ENCODE peak calls at places on chromosomes 6 and 20, in eight cellular contexts. N is H9, K is body of pancreas, X is NB4, C is A673, L is cardiac muscle cell, H is left ventricle myocardium inferior, A is GM06990. R is an unnamed sample.

GRCh38 chr20:42740191-42740870 is 449.4 kb downstream of the PTPRT start:
- DNase-seq in H (peak; percentile 35), C (no peak), A (no peak), L (no peak), K (no peak), N (no peak), X (no peak), R (no peak)

GRCh38 chr6:105539879-105540278 is 137.0 kb upstream of the PREP start:
- DNase-seq in A (no peak), C (no peak), N (no peak), H (no peak), L (peak; percentile 5), K (no peak), X (no peak), R (no peak)

GRCh38 chr20:11551491-11551890 is 366.2 kb upstream of the BTBD3 start:
- DNase-seq in L (no peak), C (no peak), A (no peak), N (no peak), K (no peak), X (no peak), H (no peak), R (no peak)

GRCh38 chr6:105402090-105402980 is 547 bp downstream of the PREP start:
- DNase-seq in C (peak; percentile 45), L (peak; percentile 54), X (peak; percentile 67), H (no peak), K (peak; percentile 12), N (peak; percentile 38), A (no peak), R (peak; percentile 9)

GRCh38 chr6:142013286-142013685 is 119.4 kb upstream of the GJE1 start:
- DNase-seq in C (peak; percentile 80), H (no peak), N (no peak), L (peak; percentile 83), A (no peak), K (no peak), X (no peak), R (no peak)

GRCh38 chr6:95232477-95232876 is 344.9 kb upstream of the MANEA start:
- DNase-seq in C (no peak), N (no peak), H (no peak), X (no peak), A (no peak), K (no peak), L (no peak), R (no peak)

GRCh38 chr6:162032620-162033019 is 694.9 kb downstream of the PRKN start:
- DNase-seq in N (no peak), X (peak; percentile 81), L (peak; percentile 69), A (no peak), C (no peak), K (no peak), H (no peak), R (no peak)

GRCh38 chr6:166862978-166863530 is 93.3 kb downstream of the RNASET2 start:
- DNase-seq in K (no peak), A (no peak), L (no peak), C (no peak), X (no peak), H (no peak), N (no peak), R (no peak)

GRCh38 chr6:37011656-37012378 is 6.4 kb downstream of the FGD2 start:
- DNase-seq in H (no peak), L (peak; percentile 76), N (no peak), X (peak; percentile 58), K (peak; percentile 20), A (no peak), C (no peak), R (no peak)

GRCh38 chr6:148593130-148593812 is 153.6 kb upstream of the UST start:
- DNase-seq in C (no peak), A (no peak), H (no peak), L (peak; percentile 62), N (no peak), K (peak; percentile 35), X (no peak), R (no peak)

GRCh38 chr6:47680724-47681123 is 17.7 kb upstream of the ADGRF4 start:
- DNase-seq in K (no peak), C (no peak), A (no peak), L (no peak), H (no peak), X (no peak), N (no peak), R (no peak)

GRCh38 chr20:63750807-63751470 is 11.4 kb downstream of the SLC2A4RG start:
- DNase-seq in C (no peak), L (no peak), X (peak; percentile 47), K (no peak), A (no peak), H (no peak), N (peak; percentile 55), R (no peak)

GRCh38 chr20:36154696-36155628 is at the start of gene EPB41L1:
- DNase-seq in A (no peak), C (peak; percentile 15), K (no peak), L (peak; percentile 32), N (peak; percentile 65), X (no peak), H (no peak), R (no peak)

GRCh38 chr6:111850288-111850937 is 22.8 kb downstream of the FYN start:
- DNase-seq in C (no peak), L (no peak), H (peak; percentile 59), X (no peak), K (no peak), A (no peak), N (no peak), R (no peak)

DNA sequence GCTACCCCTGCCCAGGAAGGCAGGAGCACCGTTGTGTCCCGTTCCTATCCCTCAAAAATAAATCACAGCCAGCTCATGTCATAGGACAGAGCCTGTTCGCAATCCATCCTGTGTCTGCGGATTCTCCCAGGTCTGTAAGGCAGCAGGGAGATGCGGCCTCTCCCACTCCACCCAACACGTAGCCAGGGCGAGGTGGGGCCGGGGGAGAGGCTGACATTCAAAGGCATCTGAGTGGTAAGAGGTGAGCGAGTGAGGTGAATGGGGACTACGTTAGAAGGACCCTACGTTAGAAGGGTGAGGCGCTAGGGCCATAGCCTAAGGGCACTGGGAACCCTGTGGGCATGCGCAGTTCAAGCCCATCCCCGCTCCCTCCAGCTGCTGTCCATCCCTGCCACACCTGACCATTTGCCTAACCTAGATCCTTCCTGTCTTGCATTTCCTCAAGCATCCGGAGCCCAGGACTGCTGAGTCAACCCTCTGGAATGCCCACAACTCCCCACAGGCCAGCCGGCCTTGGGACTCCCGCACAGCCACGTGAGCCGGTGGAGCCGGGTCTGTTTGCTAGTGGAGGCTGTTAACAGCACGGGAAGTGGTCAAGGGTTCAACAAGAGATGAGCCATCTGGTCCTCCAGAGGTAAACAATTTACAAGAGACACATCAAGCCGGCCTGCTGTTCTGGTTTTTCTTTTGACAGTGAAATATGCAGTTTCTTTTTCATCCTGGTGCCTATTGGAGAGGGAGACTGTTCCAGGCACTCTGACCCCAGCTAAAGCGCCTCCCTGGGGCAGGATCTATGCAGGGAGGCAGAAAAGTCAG is 45.9 kb downstream of the RIPOR3 start:
- DNase-seq in H (peak; percentile 58), C (peak; percentile 54), N (peak; percentile 99), A (no peak), L (peak; percentile 99), K (peak; percentile 87), X (peak; percentile 71), R (peak; percentile 98)
- TF ChIP-seq CTCF in H (no peak), C (no peak), N (no peak), A (no peak), L (no peak), K (no peak), X (no peak), R (no peak)

GRCh38 chr6:551405-551804 is 105.5 kb downstream of the HUS1B start:
- DNase-seq in A (no peak), H (no peak), N (peak; percentile 79), X (peak; percentile 50), C (peak; percentile 46), K (no peak), L (peak; percentile 17), R (no peak)
- TF ChIP-seq CTCF in A (peak; percentile 34), H (peak; percentile 25), N (peak; percentile 30), X (peak; percentile 5), C (peak; percentile 26), K (no peak), L (no peak), R (no peak)

GRCh38 chr6:24492475-24492874 is 2.3 kb upstream of the ALDH5A1 start:
- DNase-seq in N (peak; percentile 65), L (peak; percentile 29), C (peak; percentile 30), A (no peak), H (no peak), X (no peak), K (peak; percentile 16), R (peak; percentile 63)
- TF ChIP-seq CTCF in N (peak; percentile 65), L (peak; percentile 52), C (peak; percentile 51), A (peak; percentile 53), H (no peak), X (no peak), K (peak; percentile 3), R (no peak)

GRCh38 chr6:659179-659578 is 2.3 kb upstream of the HUS1B start:
- DNase-seq in H (no peak), X (no peak), A (no peak), K (no peak), N (peak; percentile 35), L (peak; percentile 14), C (no peak), R (no peak)
- TF ChIP-seq CTCF in H (no peak), X (no peak), A (no peak), K (no peak), N (peak; percentile 50), L (no peak), C (peak; percentile 20), R (no peak)

R was measured in Calu3.